ENCODE peak calls at places on chromosomes 11 and 22, in nine cellular contexts. S is adrenal gland, U is A549, K is Peyer's patch, Q is tibial nerve, O is IMR-90, M is K562, D is transverse colon, R is breast epithelium. G is an unnamed sample.

GRCh38 chr11:70176940-70177689 is 26.0 kb upstream of the FADD start:
- DNase-seq in R (no peak), K (no peak), D (peak), S (peak), U (peak), M (peak), Q (no peak), O (no peak), G (no peak)

GRCh38 chr11:28383471-28383870 is 275.3 kb downstream of the METTL15 start:
- DNase-seq in M (no peak), U (no peak), S (no peak), D (no peak), Q (no peak), R (no peak), K (no peak), O (peak), G (no peak)

GRCh38 chr11:114152785-114153184 is 93.3 kb downstream of the ZBTB16 start:
- DNase-seq in S (no peak), Q (no peak), U (no peak), R (no peak), D (no peak), M (no peak), O (no peak), K (no peak), G (no peak)

GRCh38 chr22:19178065-19178658 is 374 bp downstream of the SLC25A1 start:
- DNase-seq in R (no peak), K (peak), S (peak), O (peak), M (peak), D (peak), U (peak), Q (no peak), G (peak)

GRCh38 chr22:35103756-35104155 is 37.8 kb downstream of the ISX start:
- DNase-seq in D (peak), Q (no peak), S (no peak), M (no peak), O (no peak), U (no peak), R (no peak), K (no peak), G (no peak)

GRCh38 chr22:50270302-50271010 is at the start of gene MAPK11:
- DNase-seq in U (no peak), D (peak), Q (peak), O (peak), S (peak), M (peak), K (peak), R (peak), G (peak)

GRCh38 chr11:132035228-132035627 is 664.8 kb downstream of the NTM start:
- DNase-seq in D (no peak), O (peak), R (no peak), K (no peak), M (no peak), S (no peak), Q (no peak), U (no peak), G (no peak)

GRCh38 chr22:24106385-24107381 is 74.6 kb upstream of the SUSD2 start:
- DNase-seq in S (peak), Q (no peak), K (peak), O (no peak), U (no peak), R (no peak), D (peak), M (no peak), G (peak)

GRCh38 chr11:11584446-11584810 is 37.4 kb downstream of the GALNT18 start:
- DNase-seq in S (no peak), K (no peak), D (no peak), R (no peak), Q (no peak), U (peak), O (peak), M (no peak), G (no peak)

GRCh38 chr11:123659311-123659710 is 4.9 kb upstream of the SCN3B start:
- DNase-seq in Q (no peak), O (no peak), D (no peak), U (no peak), R (no peak), M (no peak), S (no peak), K (no peak), G (no peak)

GRCh38 chr11:20002312-20003216 is 157.7 kb downstream of the DBX1 start:
- DNase-seq in U (no peak), Q (no peak), M (no peak), D (no peak), R (no peak), O (no peak), K (no peak), S (no peak), G (no peak)

GRCh38 chr11:17354070-17354924 is 2.7 kb downstream of the NCR3LG1 start:
- DNase-seq in K (peak), O (peak), S (peak), Q (peak), U (peak), R (no peak), D (peak), M (peak), G (peak)

GRCh38 chr11:3177931-3178330 is 12.8 kb upstream of the OSBPL5 start:
- DNase-seq in Q (no peak), M (no peak), D (no peak), U (no peak), R (no peak), K (no peak), S (no peak), O (no peak), G (no peak)
- H3K27ac ChIP-seq in Q (no peak), M (no peak), D (no peak), U (no peak), R (no peak), K (no peak), S (no peak), O (no peak), G (no peak)

DNA sequence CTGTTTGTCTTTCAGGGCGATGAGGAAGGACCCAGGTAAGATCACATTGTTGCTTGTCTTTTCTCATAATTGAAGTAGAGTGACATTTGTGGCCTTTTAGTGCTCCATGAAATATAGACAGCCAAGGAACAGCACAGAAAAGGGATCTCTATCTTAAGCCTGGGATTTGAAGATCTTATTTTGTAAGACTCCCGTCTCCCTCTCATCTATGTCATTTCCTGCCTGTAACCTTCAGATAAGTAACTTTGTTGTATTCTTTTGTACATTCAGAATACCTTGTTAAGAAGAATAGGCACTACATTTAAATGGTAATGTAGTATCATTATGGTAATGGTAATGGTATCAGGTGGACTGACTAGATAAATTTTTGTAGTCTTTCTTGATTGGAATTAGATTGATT is 72.8 kb downstream of the TRIM44 start:
- DNase-seq in Q (no peak), S (no peak), O (no peak), R (no peak), K (no peak), M (no peak), D (no peak), U (no peak), G (no peak)
- TF ChIP-seq POLR2A in Q (no peak), S (no peak), O (no peak), R (no peak), K (no peak), M (no peak), D (no peak), U (no peak), G (no peak)

DNA sequence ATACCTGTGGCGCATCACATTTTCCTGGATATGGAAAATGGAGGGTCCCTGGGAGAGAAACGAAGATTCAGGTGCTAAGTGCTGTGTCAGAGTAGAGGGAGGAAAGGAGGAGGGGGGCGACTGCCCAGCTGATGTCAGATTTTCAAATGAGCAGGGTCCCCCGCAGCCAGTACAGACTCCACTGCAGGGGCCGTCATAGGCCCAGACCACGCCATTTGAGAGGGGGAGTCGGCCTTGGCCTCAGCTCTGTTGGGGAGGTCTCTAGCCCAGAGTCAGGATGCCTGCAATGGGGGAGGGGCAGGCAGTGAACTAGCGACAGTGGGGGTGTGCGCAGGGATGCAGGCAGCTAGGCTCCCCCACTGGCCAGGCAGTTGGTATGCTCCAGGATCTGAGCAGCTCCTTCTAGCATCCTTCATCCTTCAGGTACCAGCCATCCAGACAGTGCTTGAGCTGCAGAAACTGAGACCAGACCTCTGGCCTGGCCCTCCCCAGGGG is at the start of the genes BSCL2 and GNG3:
- DNase-seq in K (no peak), S (peak), O (no peak), Q (no peak), D (no peak), M (peak), U (no peak), R (no peak), G (no peak)
- H3K27ac ChIP-seq in K (peak), S (peak), O (peak), Q (peak), D (peak), M (peak), U (peak), R (peak), G (peak)

DNA sequence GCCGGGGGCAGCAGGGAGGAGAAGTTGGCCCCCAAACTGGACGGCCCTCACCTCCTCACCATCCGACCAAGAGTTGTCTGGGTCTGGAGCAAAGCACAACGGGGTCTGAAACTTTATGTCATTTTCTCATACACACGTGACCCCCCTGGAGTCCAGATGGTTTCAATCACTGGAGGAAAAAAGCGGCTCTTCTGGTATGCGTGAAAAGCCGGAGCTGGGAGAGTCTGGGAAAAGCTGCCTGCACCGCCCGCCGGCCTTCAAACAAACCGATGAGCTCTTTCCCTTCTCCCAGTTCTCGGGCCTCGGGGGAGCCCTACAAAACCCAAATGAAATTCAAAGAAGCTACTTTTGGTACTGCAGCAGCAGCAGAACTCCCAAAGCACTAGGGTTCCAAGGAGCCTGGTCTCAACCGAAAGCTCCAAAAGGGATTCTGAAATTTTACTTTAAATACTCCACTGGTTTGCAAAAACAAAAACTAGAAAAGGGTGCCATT is 39.7 kb upstream of the AKIP1 start:
- DNase-seq in O (peak), D (peak), K (no peak), Q (peak), M (no peak), R (peak), U (peak), S (peak), G (peak)
- TF ChIP-seq POLR2A in O (peak), D (peak), K (no peak), Q (no peak), M (no peak), R (no peak), U (no peak), S (peak), G (no peak)

DNA sequence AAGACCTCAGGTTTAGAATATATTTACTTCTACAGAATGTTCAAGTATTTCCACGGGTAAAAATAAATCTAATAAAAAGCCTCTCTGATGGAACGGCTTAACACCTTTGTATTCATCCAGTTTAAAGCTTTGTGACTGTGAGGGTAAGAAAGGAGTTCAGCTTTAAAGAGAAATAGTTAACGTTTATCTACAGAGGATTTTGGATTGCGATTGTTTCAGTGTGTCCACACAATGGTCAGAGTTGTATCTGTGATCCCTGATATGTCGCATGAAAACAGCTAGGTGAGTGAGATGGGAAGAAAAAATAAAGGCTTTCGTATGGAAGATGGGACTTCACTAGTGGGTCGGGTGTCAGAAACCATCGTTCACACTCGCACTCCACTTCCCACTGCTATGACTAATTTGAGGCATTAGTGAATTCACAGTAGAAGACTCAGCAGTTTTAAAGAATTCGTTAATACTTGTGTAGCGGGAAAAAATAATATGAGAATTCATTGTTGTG is 1.6 kb downstream of the APLP2 start:
- DNase-seq in M (no peak), R (no peak), D (no peak), O (peak), K (no peak), Q (no peak), S (no peak), U (peak), G (no peak)
- H3K27ac ChIP-seq in M (peak), R (peak), D (peak), O (no peak), K (no peak), Q (peak), S (peak), U (peak), G (peak)

DNA sequence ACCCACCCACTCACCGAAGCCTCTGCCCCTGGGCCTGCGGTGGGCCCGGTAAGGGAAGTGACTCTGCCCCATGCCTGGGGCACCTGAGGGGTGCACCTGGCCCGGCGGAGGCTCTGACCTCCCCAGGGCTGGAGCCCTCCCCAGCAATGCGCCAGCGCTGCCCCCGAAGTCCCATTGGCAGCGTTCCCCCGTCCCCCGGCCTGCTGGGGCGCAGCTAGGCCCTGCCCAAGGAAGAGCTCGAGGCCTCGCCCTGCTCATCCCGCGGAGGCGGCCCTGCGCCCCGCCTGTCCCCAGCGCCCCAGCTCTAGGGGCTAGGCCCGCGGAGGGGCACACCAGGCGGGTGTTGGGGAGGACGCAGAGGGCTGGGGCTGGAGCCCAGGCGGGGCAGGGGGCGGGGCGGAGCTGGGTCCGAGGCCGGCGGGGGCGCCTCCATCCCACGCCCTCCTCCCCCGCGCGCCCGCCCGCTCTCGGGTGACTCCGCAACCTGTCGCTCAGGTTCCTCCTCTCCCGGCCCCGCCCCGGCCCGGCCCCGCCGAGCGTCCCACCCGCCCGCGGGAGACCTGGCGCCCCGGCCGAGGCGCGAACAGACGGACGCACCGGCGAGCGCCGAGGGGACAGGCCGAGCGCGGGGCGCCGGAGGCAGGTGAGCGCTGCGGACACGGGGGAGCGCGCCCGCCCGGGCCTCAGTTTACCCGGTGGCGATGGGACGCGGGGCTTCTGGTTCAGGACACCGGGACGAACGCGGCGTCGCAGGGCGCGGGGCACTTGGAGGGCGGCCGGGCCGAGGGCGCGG is at the start of gene EPS8L2:
- DNase-seq in M (peak), U (no peak), K (no peak), R (peak), S (no peak), Q (no peak), D (peak), O (no peak), G (no peak)
- TF ChIP-seq POLR2A in M (no peak), U (peak), K (peak), R (no peak), S (no peak), Q (no peak), D (no peak), O (no peak), G (no peak)

GRCh38 chr11:27205269-27205668 is 157.7 kb downstream of the CCDC34 start:
- DNase-seq in O (no peak), Q (no peak), M (no peak), D (no peak), S (no peak), U (no peak), K (no peak), R (no peak), G (no peak)

GRCh38 chr11:27205779-27206549 is 157.1 kb downstream of the CCDC34 start:
- DNase-seq in Q (no peak), K (no peak), R (no peak), O (no peak), U (no peak), D (no peak), M (no peak), S (no peak), G (no peak)

GRCh38 chr11:27208846-27209245 is 154.2 kb downstream of the CCDC34 start:
- DNase-seq in U (no peak), O (no peak), K (no peak), D (no peak), S (no peak), Q (no peak), R (no peak), M (no peak), G (no peak)

GRCh38 chr11:27209562-27210005 is 153.4 kb downstream of the CCDC34 start:
- DNase-seq in M (peak), S (peak), Q (no peak), O (peak), D (no peak), K (no peak), R (no peak), U (peak), G (no peak)

GRCh38 chr11:27207025-27207650 is 155.9 kb downstream of the CCDC34 start:
- DNase-seq in S (no peak), K (no peak), D (no peak), Q (no peak), U (no peak), M (no peak), R (no peak), O (no peak), G (no peak)
- H3K27ac ChIP-seq in S (no peak), K (no peak), D (no peak), Q (no peak), U (peak), M (no peak), R (no peak), O (no peak), G (no peak)